ENCODE peak calls at places on chromosomes 11 and 22, in four cellular contexts. R is mesendoderm, P is neuronal stem cell, I is sigmoid colon. A is an unnamed sample.

GRCh38 chr11:59181746-59182456 is 10.0 kb downstream of the DTX4 start:
- DNase-seq in R (no peak), P (no peak), I (no peak), A (no peak)

GRCh38 chr11:70079691-70080090 is 1.6 kb downstream of the ANO1 start:
- DNase-seq in R (no peak), P (no peak), I (no peak), A (no peak)

GRCh38 chr22:24803064-24803542 is 2.9 kb upstream of the SGSM1 start:
- DNase-seq in R (peak; percentile 89), P (peak; percentile 65), I (no peak), A (peak; percentile 37)

GRCh38 chr22:45478108-45478771 is 24.4 kb upstream of the FBLN1 start:
- DNase-seq in R (no peak), P (no peak), I (no peak), A (peak; percentile 20)

GRCh38 chr11:105004021-105004420 is 18.9 kb downstream of the CASP5 start:
- DNase-seq in R (no peak), P (no peak), I (no peak), A (no peak)

GRCh38 chr22:23527971-23528740 is 51.9 kb downstream of the IGLL1 start:
- DNase-seq in R (no peak), P (no peak), I (peak; percentile 55), A (no peak)

GRCh38 chr11:130561441-130561881 is 113.0 kb downstream of the ADAMTS15 start:
- DNase-seq in R (no peak), P (no peak), I (no peak), A (no peak)

GRCh38 chr11:28730336-28730735 is 622.1 kb downstream of the METTL15 start:
- DNase-seq in R (no peak), P (no peak), I (no peak), A (peak; percentile 15)

GRCh38 chr11:44621140-44621681 is 55.7 kb downstream of the CD82 start:
- DNase-seq in R (peak; percentile 86), P (peak; percentile 81), I (peak; percentile 83), A (peak; percentile 74)

GRCh38 chr11:104771782-104772181 is 126.5 kb downstream of the CASP12 start:
- DNase-seq in R (no peak), P (no peak), I (no peak), A (no peak)

GRCh38 chr11:5940748-5941147 is 1.3 kb upstream of the OR56A3 start:
- DNase-seq in R (no peak), P (no peak), I (no peak), A (no peak)

GRCh38 chr11:7303146-7303545 is 51.4 kb downstream of the SYT9 start:
- DNase-seq in R (no peak), P (no peak), I (no peak), A (no peak)

GRCh38 chr11:34425863-34426262 is 12.9 kb upstream of the CAT start:
- DNase-seq in R (no peak), P (no peak), I (no peak), A (no peak)

GRCh38 chr22:25437414-25438160 is 126.9 kb upstream of the GRK3 start:
- DNase-seq in R (peak; percentile 55), P (no peak), I (no peak), A (no peak)

GRCh38 chr11:46336781-46337180 is 10.5 kb upstream of the DGKZ start:
- DNase-seq in R (no peak), P (no peak), I (no peak), A (no peak)

GRCh38 chr22:24175160-24175808 is 6.0 kb upstream of the SUSD2 start:
- DNase-seq in R (peak; percentile 84), P (peak; percentile 49), I (peak; percentile 94), A (peak; percentile 43)

GRCh38 chr22:45091254-45091854 is 72.4 kb upstream of the NUP50 start:
- DNase-seq in R (no peak), P (no peak), I (no peak), A (no peak)

GRCh38 chr11:17547051-17547577 is at the start of gene OTOG:
- DNase-seq in R (peak; percentile 94), P (peak; percentile 58), I (no peak), A (peak; percentile 17)

GRCh38 chr11:120303004-120303637 is 22.0 kb upstream of the TLCD5 start:
- DNase-seq in R (peak; percentile 91), P (peak; percentile 78), I (peak; percentile 79), A (peak; percentile 67)

GRCh38 chr11:116879789-116880402 is 42.5 kb upstream of the APOA1 start:
- DNase-seq in R (peak; percentile 78), P (peak; percentile 29), I (no peak), A (peak; percentile 49)

GRCh38 chr11:134792044-134792443 is 380.0 kb upstream of the B3GAT1 start:
- DNase-seq in R (peak; percentile 8), P (no peak), I (no peak), A (no peak)

GRCh38 chr11:66967670-66968425 is 7.3 kb upstream of the C11orf86 start:
- DNase-seq in R (no peak), P (no peak), I (no peak), A (peak; percentile 66)

GRCh38 chr11:46347637-46348311 is 511 bp downstream of the DGKZ start:
- DNase-seq in R (no peak), P (no peak), I (peak; percentile 77), A (no peak)

GRCh38 chr11:79100093-79100704 is 340.6 kb downstream of the TENM4 start:
- DNase-seq in R (peak; percentile 75), P (no peak), I (no peak), A (peak; percentile 76)

GRCh38 chr11:32153747-32154146 is 62.9 kb downstream of the RCN1 start:
- DNase-seq in R (no peak), P (no peak), I (no peak), A (no peak)

GRCh38 chr11:117910525-117910924 is 18.7 kb downstream of the TMPRSS13 start:
- DNase-seq in R (no peak), P (no peak), I (peak; percentile 36), A (no peak)

GRCh38 chr11:17588166-17588565 is 41.1 kb downstream of the OTOG start:
- DNase-seq in R (no peak), P (no peak), I (peak; percentile 26), A (no peak)

DNA sequence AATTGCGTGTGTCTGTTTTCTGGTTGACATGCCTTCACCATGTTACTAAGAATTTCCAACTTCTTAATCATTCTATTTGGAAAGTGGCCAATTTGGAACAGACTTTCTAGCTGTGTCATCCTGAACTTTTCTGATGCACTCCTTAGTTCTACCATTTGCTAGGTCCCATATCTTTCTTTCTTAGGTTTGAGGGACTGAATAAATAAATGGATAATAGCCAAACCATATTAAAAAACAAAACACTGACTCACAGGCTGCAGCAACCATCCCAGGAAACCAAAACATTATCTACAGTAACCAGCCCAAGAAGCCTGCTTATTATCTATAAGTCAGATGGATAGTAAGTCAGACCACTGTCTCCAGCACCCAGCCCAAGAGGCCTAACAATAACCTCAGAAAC is 57.5 kb upstream of the PLET1 start:
- DNase-seq in R (no peak), P (no peak), I (no peak), A (peak; percentile 83)
- H3K27ac ChIP-seq in R (no peak overlapping the region), P (no peak overlapping the region), I (peak overlapping the region; percentile 58), A (peak overlapping the region; percentile 30)

GRCh38 chr22:37112084-37112728 is 2.7 kb upstream of the TMPRSS6 start:
- DNase-seq in R (no peak), P (no peak), I (no peak), A (no peak)
- H3K27ac ChIP-seq in R (no peak overlapping the region), P (no peak overlapping the region), I (no peak overlapping the region), A (no peak overlapping the region)

GRCh38 chr11:9575531-9576240 is 2.2 kb downstream of the WEE1 start:
- DNase-seq in R (peak; percentile 37), P (no peak), I (no peak), A (no peak)

GRCh38 chr11:9574556-9574805 is 1.0 kb downstream of the WEE1 start:
- DNase-seq in R (peak; percentile 34), P (no peak), I (no peak), A (no peak)

GRCh38 chr11:9577032-9577431 is 3.6 kb downstream of the WEE1 start:
- DNase-seq in R (no peak), P (no peak), I (no peak), A (no peak)

GRCh38 chr11:9574806-9575530 is 1.5 kb downstream of the WEE1 start:
- DNase-seq in R (peak; percentile 91), P (no peak), I (peak; percentile 90), A (peak; percentile 62)

GRCh38 chr11:9577551-9577950 is 4.1 kb downstream of the WEE1 start:
- DNase-seq in R (no peak), P (no peak), I (no peak), A (no peak)
- H3K27ac ChIP-seq in R (no peak overlapping the region), P (no peak overlapping the region), I (peak overlapping the region; percentile 95), A (no peak overlapping the region)

DNA sequence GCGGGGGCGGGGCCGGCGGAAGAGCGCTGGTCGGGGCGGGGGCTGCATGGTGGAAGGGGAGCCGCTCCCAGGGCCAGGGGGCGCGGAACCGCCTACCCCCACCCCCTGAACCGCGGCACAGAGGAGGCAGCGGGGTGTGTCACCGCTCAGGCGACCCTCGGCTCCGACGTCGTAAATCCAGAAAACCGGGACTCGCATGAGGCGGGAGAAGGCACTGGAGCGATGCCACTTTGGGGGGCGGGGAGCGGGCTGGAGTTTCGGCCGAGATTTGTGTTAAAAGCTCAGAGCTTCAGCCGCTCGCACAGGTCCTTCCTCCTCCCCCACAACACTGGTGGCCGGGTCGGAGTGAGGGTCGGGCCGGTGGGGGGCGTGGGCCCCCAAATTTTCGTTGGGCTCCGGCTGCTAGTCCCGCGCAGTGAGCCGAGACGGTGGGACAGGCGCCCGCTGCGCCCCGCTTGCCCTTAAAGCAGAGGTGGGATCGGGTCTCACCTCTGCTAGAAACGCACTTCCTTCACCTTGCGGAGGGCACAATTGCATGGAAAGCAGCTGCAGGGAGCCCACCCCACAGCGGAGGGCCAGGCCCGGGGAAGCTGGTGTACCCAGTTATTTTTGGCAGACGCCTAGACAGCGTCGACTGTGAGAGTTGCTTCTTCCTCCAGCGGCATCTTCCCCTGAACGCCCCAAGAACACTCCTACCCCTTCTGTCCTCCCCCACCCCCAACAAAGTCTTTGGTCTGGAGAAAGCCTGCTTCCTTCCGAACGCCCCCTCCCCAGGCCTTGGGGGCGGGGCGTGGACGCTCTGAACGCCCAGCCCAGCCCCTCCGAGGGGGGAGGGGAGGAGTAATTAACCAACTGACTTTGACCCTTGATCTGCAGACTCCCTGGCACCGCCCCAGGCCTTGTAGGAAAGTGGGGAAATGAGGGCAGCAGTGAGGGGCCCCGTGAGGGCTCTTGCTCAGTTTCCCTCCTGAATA is 1.1 kb downstream of the OVOL1 start:
- DNase-seq in R (peak; percentile 66), P (no peak), I (no peak), A (no peak)
- H3K27ac ChIP-seq in R (no peak overlapping the region), P (no peak overlapping the region), I (no peak overlapping the region), A (no peak overlapping the region)